ENCODE peak calls at places on chromosomes 5 and 9, in eight cellular contexts. One of them, this sample, is unnamed.

GRCh38 chr5:138230981-138231589 is 18.0 kb upstream of the CDC23 start:
- DNase-seq in HCT116: no peak
- DNase-seq in heart left ventricle: no peak
- DNase-seq in transverse colon: no peak
- DNase-seq in gastrocnemius medialis: no peak
- DNase-seq in sigmoid colon: no peak
- DNase-seq in IMR-90: no peak
- DNase-seq in ovary: no peak
- DNase-seq in this sample: no peak

GRCh38 chr9:97638666-97639065 is 5.0 kb downstream of the NCBP1 start:
- DNase-seq in sigmoid colon: no peak
- DNase-seq in IMR-90: no peak
- DNase-seq in ovary: no peak
- DNase-seq in gastrocnemius medialis: no peak
- DNase-seq in HCT116: no peak
- DNase-seq in transverse colon: no peak
- DNase-seq in heart left ventricle: no peak
- DNase-seq in this sample: no peak

GRCh38 chr9:96555567-96556386 is 63.9 kb downstream of the CDC14B start:
- DNase-seq in sigmoid colon: no peak
- DNase-seq in HCT116: no peak
- DNase-seq in gastrocnemius medialis: no peak
- DNase-seq in transverse colon: no peak
- DNase-seq in IMR-90: peak
- DNase-seq in heart left ventricle: no peak
- DNase-seq in ovary: no peak
- DNase-seq in this sample: no peak

GRCh38 chr5:2813678-2814077 is 62.2 kb upstream of the IRX2 start:
- DNase-seq in HCT116: no peak
- DNase-seq in ovary: no peak
- DNase-seq in heart left ventricle: no peak
- DNase-seq in gastrocnemius medialis: no peak
- DNase-seq in transverse colon: no peak
- DNase-seq in sigmoid colon: no peak
- DNase-seq in IMR-90: no peak
- DNase-seq in this sample: no peak

GRCh38 chr9:123640792-123641222 is 284.8 kb downstream of the CRB2 start:
- DNase-seq in IMR-90: no peak
- DNase-seq in heart left ventricle: no peak
- DNase-seq in ovary: no peak
- DNase-seq in sigmoid colon: no peak
- DNase-seq in gastrocnemius medialis: no peak
- DNase-seq in transverse colon: no peak
- DNase-seq in HCT116: no peak
- DNase-seq in this sample: no peak

GRCh38 chr5:59569608-59570334 is 323.8 kb downstream of the PDE4D start:
- DNase-seq in HCT116: no peak
- DNase-seq in heart left ventricle: no peak
- DNase-seq in IMR-90: no peak
- DNase-seq in ovary: no peak
- DNase-seq in gastrocnemius medialis: no peak
- DNase-seq in transverse colon: no peak
- DNase-seq in sigmoid colon: no peak
- DNase-seq in this sample: no peak

GRCh38 chr5:17203329-17204132 is 13.9 kb upstream of the BASP1 start:
- DNase-seq in transverse colon: no peak
- DNase-seq in HCT116: peak
- DNase-seq in sigmoid colon: peak
- DNase-seq in heart left ventricle: no peak
- DNase-seq in ovary: peak
- DNase-seq in IMR-90: peak
- DNase-seq in gastrocnemius medialis: no peak
- DNase-seq in this sample: no peak

GRCh38 chr5:61486476-61486875 is 154.4 kb downstream of the ZSWIM6 start:
- DNase-seq in transverse colon: no peak
- DNase-seq in ovary: no peak
- DNase-seq in heart left ventricle: no peak
- DNase-seq in gastrocnemius medialis: no peak
- DNase-seq in sigmoid colon: no peak
- DNase-seq in IMR-90: no peak
- DNase-seq in HCT116: no peak
- DNase-seq in this sample: no peak

GRCh38 chr9:92986175-92987110 is 39.1 kb downstream of the FGD3 start:
- DNase-seq in transverse colon: no peak
- DNase-seq in IMR-90: no peak
- DNase-seq in gastrocnemius medialis: no peak
- DNase-seq in ovary: no peak
- DNase-seq in HCT116: no peak
- DNase-seq in sigmoid colon: no peak
- DNase-seq in heart left ventricle: no peak
- DNase-seq in this sample: no peak

GRCh38 chr9:20753761-20754160 is 69.7 kb downstream of the FOCAD start:
- DNase-seq in sigmoid colon: no peak
- DNase-seq in heart left ventricle: no peak
- DNase-seq in IMR-90: peak
- DNase-seq in gastrocnemius medialis: no peak
- DNase-seq in ovary: no peak
- DNase-seq in transverse colon: no peak
- DNase-seq in HCT116: no peak
- DNase-seq in this sample: no peak

GRCh38 chr9:81108391-81108790 is 581.0 kb downstream of the TLE1 start:
- DNase-seq in transverse colon: no peak
- DNase-seq in sigmoid colon: no peak
- DNase-seq in gastrocnemius medialis: no peak
- DNase-seq in IMR-90: peak
- DNase-seq in ovary: no peak
- DNase-seq in HCT116: no peak
- DNase-seq in heart left ventricle: no peak
- DNase-seq in this sample: no peak

GRCh38 chr9:81108821-81109220 is 580.5 kb downstream of the TLE1 start:
- DNase-seq in transverse colon: no peak
- DNase-seq in IMR-90: no peak
- DNase-seq in gastrocnemius medialis: no peak
- DNase-seq in sigmoid colon: no peak
- DNase-seq in HCT116: no peak
- DNase-seq in ovary: no peak
- DNase-seq in heart left ventricle: no peak
- DNase-seq in this sample: no peak

GRCh38 chr9:81103597-81104471 is 585.5 kb downstream of the TLE1 start:
- DNase-seq in transverse colon: no peak
- DNase-seq in sigmoid colon: no peak
- DNase-seq in gastrocnemius medialis: no peak
- DNase-seq in ovary: no peak
- DNase-seq in IMR-90: no peak
- DNase-seq in HCT116: no peak
- DNase-seq in heart left ventricle: no peak
- DNase-seq in this sample: no peak
- TF ChIP-seq CTCF in transverse colon: peak
- TF ChIP-seq CTCF in sigmoid colon: no peak
- TF ChIP-seq CTCF in gastrocnemius medialis: no peak
- TF ChIP-seq CTCF in ovary: no peak
- TF ChIP-seq CTCF in IMR-90: peak
- TF ChIP-seq CTCF in HCT116: peak
- TF ChIP-seq CTCF in heart left ventricle: no peak
- TF ChIP-seq CTCF in this sample: no peak

GRCh38 chr5:39005566-39006232 is 68.5 kb downstream of the RICTOR start:
- DNase-seq in transverse colon: no peak
- DNase-seq in sigmoid colon: no peak
- DNase-seq in heart left ventricle: no peak
- DNase-seq in IMR-90: peak
- DNase-seq in ovary: no peak
- DNase-seq in gastrocnemius medialis: no peak
- DNase-seq in HCT116: no peak
- DNase-seq in this sample: no peak
- TF ChIP-seq POLR2A in transverse colon: no peak
- TF ChIP-seq POLR2A in sigmoid colon: no peak
- TF ChIP-seq POLR2A in heart left ventricle: no peak
- TF ChIP-seq POLR2A in IMR-90: no peak
- TF ChIP-seq POLR2A in ovary: no peak
- TF ChIP-seq POLR2A in gastrocnemius medialis: no peak
- TF ChIP-seq POLR2A in HCT116: no peak
- TF ChIP-seq POLR2A in this sample: no peak

DNA sequence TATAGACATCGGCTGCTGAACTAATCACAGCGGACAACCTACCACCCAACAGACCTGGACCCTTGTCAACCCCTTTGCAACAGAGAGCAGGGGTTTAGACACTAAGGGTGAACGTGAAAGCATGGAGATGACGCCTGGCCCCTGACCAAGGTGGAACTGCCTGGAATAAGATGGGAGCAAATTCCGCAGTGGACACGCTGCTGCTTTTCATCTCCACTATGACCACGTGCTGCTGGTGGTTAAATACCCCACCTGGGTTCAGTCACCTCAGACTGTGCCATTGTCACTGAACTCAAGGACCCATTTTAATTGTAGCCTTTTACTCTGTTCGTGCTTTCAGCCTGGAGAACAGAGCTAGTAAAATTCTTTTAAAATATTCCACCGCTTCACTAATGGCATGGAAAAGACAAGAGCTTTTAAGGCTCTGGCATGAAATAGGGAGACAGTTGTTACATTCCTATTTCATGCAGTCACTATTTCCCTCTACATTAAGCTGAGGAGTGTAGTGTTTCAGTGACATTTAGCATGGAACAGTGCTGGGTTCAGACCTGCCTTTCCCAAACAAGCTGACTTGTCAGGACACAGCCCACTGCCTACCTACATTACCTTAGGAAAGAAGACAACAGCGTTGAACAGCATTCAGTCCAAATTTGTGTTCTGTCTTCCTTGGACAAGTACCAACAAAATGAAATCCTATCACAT is 96.8 kb downstream of the ANKRD18B start:
- DNase-seq in ovary: no peak
- DNase-seq in heart left ventricle: no peak
- DNase-seq in gastrocnemius medialis: no peak
- DNase-seq in transverse colon: no peak
- DNase-seq in IMR-90: peak
- DNase-seq in sigmoid colon: no peak
- DNase-seq in HCT116: no peak
- DNase-seq in this sample: peak
- H3K27ac ChIP-seq in ovary: no peak
- H3K27ac ChIP-seq in heart left ventricle: no peak
- H3K27ac ChIP-seq in gastrocnemius medialis: no peak
- H3K27ac ChIP-seq in transverse colon: peak
- H3K27ac ChIP-seq in IMR-90: peak
- H3K27ac ChIP-seq in sigmoid colon: peak
- H3K27ac ChIP-seq in HCT116: no peak
- H3K27ac ChIP-seq in this sample: peak

DNA sequence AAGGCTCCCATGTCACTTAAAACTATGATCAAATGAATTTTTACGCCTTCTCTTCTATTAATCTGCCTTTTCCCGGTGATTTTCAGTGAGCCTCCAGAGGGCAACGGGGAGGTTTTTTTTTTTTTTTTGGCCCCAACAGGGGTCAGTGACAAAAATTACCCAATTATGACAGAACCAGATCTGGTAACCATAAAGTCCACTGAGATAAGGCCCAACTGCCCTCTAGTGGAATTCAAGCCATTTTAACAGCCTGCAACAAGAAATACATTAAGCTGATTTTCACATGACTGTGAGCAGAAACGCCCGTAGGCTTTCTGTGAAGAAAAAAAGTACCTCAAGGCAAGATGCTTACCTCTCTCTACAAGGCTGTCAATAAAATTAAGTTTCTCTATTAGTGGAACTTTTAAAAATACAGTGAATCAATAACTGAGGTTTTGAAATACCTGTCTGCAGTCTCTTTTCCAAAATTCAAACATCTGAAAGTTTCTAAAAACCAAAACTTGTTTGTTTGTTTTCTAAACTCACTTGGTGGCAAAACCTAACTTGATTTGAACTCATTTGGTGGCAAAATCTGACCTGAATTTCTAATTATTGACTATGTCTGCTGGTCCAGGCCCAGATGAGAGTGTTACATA is 49.7 kb upstream of the FST start:
- DNase-seq in IMR-90: peak
- DNase-seq in gastrocnemius medialis: no peak
- DNase-seq in sigmoid colon: no peak
- DNase-seq in ovary: no peak
- DNase-seq in HCT116: peak
- DNase-seq in heart left ventricle: no peak
- DNase-seq in transverse colon: no peak
- DNase-seq in this sample: no peak
- TF ChIP-seq CTCF in IMR-90: peak
- TF ChIP-seq CTCF in gastrocnemius medialis: no peak
- TF ChIP-seq CTCF in sigmoid colon: no peak
- TF ChIP-seq CTCF in ovary: no peak
- TF ChIP-seq CTCF in HCT116: peak
- TF ChIP-seq CTCF in heart left ventricle: peak
- TF ChIP-seq CTCF in transverse colon: no peak
- TF ChIP-seq CTCF in this sample: no peak

GRCh38 chr9:130172858-130173461 is 756 bp downstream of the NCS1 start:
- DNase-seq in gastrocnemius medialis: no peak
- DNase-seq in HCT116: no peak
- DNase-seq in transverse colon: no peak
- DNase-seq in ovary: peak
- DNase-seq in sigmoid colon: peak
- DNase-seq in IMR-90: no peak
- DNase-seq in heart left ventricle: no peak
- DNase-seq in this sample: no peak
- TF ChIP-seq POLR2A in gastrocnemius medialis: no peak
- TF ChIP-seq POLR2A in HCT116: no peak
- TF ChIP-seq POLR2A in transverse colon: no peak
- TF ChIP-seq POLR2A in ovary: no peak
- TF ChIP-seq POLR2A in sigmoid colon: no peak
- TF ChIP-seq POLR2A in IMR-90: no peak
- TF ChIP-seq POLR2A in heart left ventricle: no peak
- TF ChIP-seq POLR2A in this sample: no peak

This sample was measured in breast epithelium.